ENCODE peak calls at places on chromosomes 3 and 15, in six cellular contexts. U is anterior cingulate cortex; O is caudate nucleus; H is CD4-positive, CD25-positive, alpha-beta regulatory T cell; A is GM12878; D is nephron progenitor cell. E is an unnamed sample.

GRCh38 chr15:69159805-69160140 is 662 bp upstream of the GLCE start:
- DNase-seq in U (no peak), O (no peak), H (no peak), A (no peak), D (no peak), E (no peak)

GRCh38 chr3:171446801-171447578 is 13.2 kb downstream of the TNIK start:
- DNase-seq in U (no peak), O (no peak), H (no peak), A (no peak), D (no peak), E (no peak)

GRCh38 chr3:150184426-150185071 is 213.9 kb upstream of the PFN2 start:
- DNase-seq in U (no peak), O (no peak), H (no peak), A (no peak), D (no peak), E (no peak)

GRCh38 chr3:128438488-128439072 is 28.1 kb downstream of the DNAJB8 start:
- DNase-seq in U (no peak), O (no peak), H (no peak), A (no peak), D (no peak), E (peak)

GRCh38 chr3:78754066-78754743 is 1013.6 kb downstream of the ROBO1 start:
- DNase-seq in U (no peak), O (no peak), H (no peak), A (no peak), D (no peak), E (no peak)

GRCh38 chr15:55407631-55407948 is 569 bp downstream of the CCPG1 start:
- DNase-seq in U (no peak), O (no peak), H (no peak), A (no peak), D (peak), E (no peak)

GRCh38 chr3:76859596-76859995 is 180.3 kb upstream of the ROBO2 start:
- DNase-seq in U (no peak), O (no peak), H (no peak), A (no peak), D (no peak), E (no peak)

GRCh38 chr3:63064216-63064755 is 189.1 kb upstream of the CADPS start:
- DNase-seq in U (no peak), O (no peak), H (no peak), A (no peak), D (no peak), E (no peak)

GRCh38 chr3:155629006-155629405 is 115.9 kb downstream of the PLCH1 start:
- DNase-seq in U (no peak), O (no peak), H (no peak), A (no peak), D (no peak), E (no peak)

GRCh38 chr15:67548532-67548852 is 6.0 kb downstream of the MAP2K5 start:
- DNase-seq in U (no peak), O (no peak), H (no peak), A (no peak), D (no peak), E (no peak)

GRCh38 chr3:12185172-12185710 is 26.5 kb upstream of the TIMP4 start:
- DNase-seq in U (no peak), O (no peak), H (no peak), A (no peak), D (no peak), E (no peak)

GRCh38 chr15:42091753-42092665 is 2.4 kb downstream of the PLA2G4D start:
- DNase-seq in U (no peak), O (no peak), H (no peak), A (no peak), D (no peak), E (no peak)

GRCh38 chr15:59892995-59893394 is 111.1 kb upstream of the FOXB1 start:
- DNase-seq in U (no peak), O (no peak), H (no peak), A (no peak), D (peak), E (peak)